ENCODE peak calls at places on chromosomes 7 and 10, in four cellular contexts. Z is DMS153, S is C1 segment of cervical spinal cord, C is amniotic epithelial cell. L is an unnamed sample.
A peak's percentile ranks its signal among the peaks of the same experiment; 100 is the strongest.

GRCh38 chr7:44216019-44216418 is 15.2 kb downstream of the YKT6 start:
- DNase-seq in Z (no peak), S (no peak), C (no peak), L (no peak)

GRCh38 chr10:124744688-124745055 is 494 bp upstream of the FAM53B start:
- DNase-seq in Z (peak; percentile 46), S (no peak), C (peak; percentile 77), L (no peak)

GRCh38 chr7:107486041-107486440 is 16.2 kb downstream of the GPR22 start:
- DNase-seq in Z (no peak), S (no peak), C (no peak), L (no peak)

GRCh38 chr7:154928136-154929005 is 74.6 kb downstream of the PAXIP1 start:
- DNase-seq in Z (peak; percentile 87), S (peak; percentile 29), C (peak; percentile 90), L (peak; percentile 90)

GRCh38 chr7:151148319-151149259 is 18.9 kb downstream of the GBX1 start:
- DNase-seq in Z (no peak), S (no peak), C (no peak), L (no peak)

GRCh38 chr7:106063039-106063438 is 49.1 kb downstream of the SYPL1 start:
- DNase-seq in Z (no peak), S (no peak), C (no peak), L (no peak)

GRCh38 chr10:126397640-126398382 is 9.5 kb upstream of the ADAM12 start:
- DNase-seq in Z (no peak), S (no peak), C (peak; percentile 97), L (peak; percentile 81)

GRCh38 chr10:22849077-22849810 is 78.6 kb upstream of the ARMC3 start:
- DNase-seq in Z (no peak), S (peak; percentile 88), C (peak; percentile 57), L (no peak)

GRCh38 chr10:67553266-67553665 is 142.7 kb downstream of the CTNNA3 start:
- DNase-seq in Z (no peak), S (no peak), C (no peak), L (no peak)

GRCh38 chr7:21454182-21454581 is 26.3 kb downstream of the SP4 start:
- DNase-seq in Z (no peak), S (no peak), C (no peak), L (no peak)

GRCh38 chr10:133458710-133459453 is 5.1 kb downstream of the SCART1 start:
- DNase-seq in Z (no peak), S (no peak), C (no peak), L (no peak)

GRCh38 chr10:9615179-9615578 is 1402.5 kb upstream of the CELF2 start:
- DNase-seq in Z (no peak), S (no peak), C (peak; percentile 76), L (no peak)

GRCh38 chr7:148754912-148755311 is 56.2 kb downstream of the CUL1 start:
- DNase-seq in Z (no peak), S (no peak), C (no peak), L (no peak)

GRCh38 chr7:154569916-154570315 is 433.0 kb downstream of the PAXIP1 start:
- DNase-seq in Z (no peak), S (no peak), C (no peak), L (no peak)

GRCh38 chr10:121469797-121470606 is 128.2 kb downstream of the FGFR2 start:
- DNase-seq in Z (no peak), S (no peak), C (no peak), L (no peak)

GRCh38 chr10:124831116-124831515 is 29.5 kb downstream of the ABRAXAS2 start:
- DNase-seq in Z (no peak), S (no peak), C (no peak), L (no peak)

GRCh38 chr7:128737867-128738390 is 1.2 kb upstream of the CALU start:
- DNase-seq in Z (no peak), S (no peak), C (peak; percentile 61), L (no peak)